ENCODE peak calls at places on chromosomes 5 and 9, in four cellular contexts. One of them, this sample, is unnamed.
A peak's percentile ranks its signal among the peaks of the same experiment; 100 is the strongest.

GRCh38 chr5:122099060-122099790 is 21.2 kb upstream of the LOX start:
- DNase-seq in GM12878: no peak
- DNase-seq in K562: peak; percentile 79
- DNase-seq in HepG2: no peak
- DNase-seq in this sample: no peak

GRCh38 chr9:95836072-95836471 is 39.4 kb upstream of the ERCC6L2 start:
- DNase-seq in GM12878: no peak
- DNase-seq in K562: no peak
- DNase-seq in HepG2: no peak
- DNase-seq in this sample: no peak

GRCh38 chr5:144433140-144433822 is 262.6 kb downstream of the KCTD16 start:
- DNase-seq in GM12878: no peak
- DNase-seq in K562: no peak
- DNase-seq in HepG2: no peak
- DNase-seq in this sample: no peak

GRCh38 chr5:175606409-175606808 is 51.5 kb upstream of the HRH2 start:
- DNase-seq in HepG2: no peak
- DNase-seq in GM12878: no peak
- DNase-seq in K562: no peak
- DNase-seq in this sample: no peak

GRCh38 chr5:150224483-150225027 is 34.7 kb downstream of the SLC6A7 start:
- DNase-seq in HepG2: no peak
- DNase-seq in K562: peak; percentile 63
- DNase-seq in GM12878: no peak
- DNase-seq in this sample: no peak

GRCh38 chr5:27571681-27572080 is 533.3 kb upstream of the CDH9 start:
- DNase-seq in K562: no peak
- DNase-seq in GM12878: no peak
- DNase-seq in HepG2: no peak
- DNase-seq in this sample: no peak

GRCh38 chr5:98454904-98455303 is 318.6 kb upstream of the RGMB start:
- DNase-seq in K562: no peak
- DNase-seq in GM12878: no peak
- DNase-seq in HepG2: no peak
- DNase-seq in this sample: no peak

GRCh38 chr9:111959960-111960359 is 63.3 kb downstream of the UGCG start:
- DNase-seq in GM12878: no peak
- DNase-seq in K562: no peak
- DNase-seq in HepG2: no peak
- DNase-seq in this sample: no peak

GRCh38 chr5:126794157-126794828 is 17.4 kb downstream of the LMNB1 start:
- DNase-seq in K562: no peak
- DNase-seq in GM12878: no peak
- DNase-seq in HepG2: no peak
- DNase-seq in this sample: no peak

GRCh38 chr9:110969971-110970381 is 68.3 kb downstream of the LPAR1 start:
- DNase-seq in GM12878: no peak
- DNase-seq in HepG2: peak; percentile 5
- DNase-seq in K562: no peak
- DNase-seq in this sample: no peak

GRCh38 chr5:150801117-150801927 is 22.8 kb downstream of the SMIM3 start:
- DNase-seq in K562: peak; percentile 72
- DNase-seq in HepG2: peak; percentile 62
- DNase-seq in GM12878: no peak
- DNase-seq in this sample: peak; percentile 66

GRCh38 chr9:86943223-86943870 is 4.0 kb downstream of the GAS1 start:
- DNase-seq in HepG2: peak; percentile 33
- DNase-seq in K562: no peak
- DNase-seq in GM12878: no peak
- DNase-seq in this sample: no peak

GRCh38 chr5:93800988-93801811 is 59.8 kb upstream of the POU5F2 start:
- DNase-seq in GM12878: peak; percentile 2
- DNase-seq in HepG2: peak; percentile 45
- DNase-seq in K562: peak; percentile 27
- DNase-seq in this sample: no peak

GRCh38 chr9:90296539-90296938 is 346.1 kb downstream of the DIRAS2 start:
- DNase-seq in K562: no peak
- DNase-seq in HepG2: no peak
- DNase-seq in GM12878: no peak
- DNase-seq in this sample: no peak

GRCh38 chr5:40791715-40792139 is 6.4 kb downstream of the PRKAA1 start:
- DNase-seq in GM12878: no peak
- DNase-seq in K562: peak; percentile 53
- DNase-seq in HepG2: peak; percentile 72
- DNase-seq in this sample: no peak

DNA sequence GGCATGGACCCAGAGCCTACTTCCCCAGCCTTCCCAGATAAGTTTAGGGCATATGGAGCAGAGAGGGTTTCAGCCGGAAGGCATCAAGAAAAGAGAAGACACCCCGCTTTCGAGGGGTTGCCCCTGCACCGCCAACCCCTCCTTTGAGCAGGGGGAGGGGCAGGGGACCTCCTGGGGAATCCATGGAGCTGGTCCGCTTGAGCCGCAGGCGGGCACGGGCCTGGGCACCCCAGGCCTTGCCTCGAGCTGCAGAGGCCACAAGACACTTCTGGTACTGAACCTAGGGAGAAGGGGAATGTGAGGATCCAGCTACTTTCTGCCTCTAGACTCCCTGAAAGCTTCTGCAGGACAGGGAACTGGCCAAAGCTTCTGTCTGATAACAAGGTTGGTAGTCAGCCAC is 1.3 kb upstream of the SRA1 start:
- DNase-seq in GM12878: no peak
- DNase-seq in K562: no peak
- DNase-seq in HepG2: no peak
- DNase-seq in this sample: no peak
- TF ChIP-seq SP1 in GM12878: no peak
- TF ChIP-seq SP1 in K562: no peak
- TF ChIP-seq SP1 in HepG2: no peak
- TF ChIP-seq SP1 in this sample: no peak

DNA sequence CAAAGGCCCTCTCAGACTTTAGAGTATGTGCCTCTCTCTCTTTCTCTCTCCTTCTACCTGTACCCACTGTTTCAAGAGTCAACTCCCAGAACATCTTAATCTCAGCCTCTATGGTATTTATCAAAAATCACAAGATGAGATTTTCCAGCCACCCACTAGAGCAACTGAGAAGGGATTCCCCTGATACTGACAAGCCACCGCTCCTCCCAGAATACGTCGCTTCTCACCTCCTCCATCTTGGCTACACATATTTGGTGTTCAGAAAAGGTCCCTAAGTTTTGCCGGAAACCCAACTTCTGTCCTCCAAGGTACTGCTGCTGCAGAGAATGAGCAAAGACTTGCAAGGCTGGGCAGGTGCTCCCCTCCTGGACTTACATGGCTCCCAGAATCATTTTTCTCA is 6.1 kb downstream of the GARIN3 start:
- DNase-seq in GM12878: no peak
- DNase-seq in K562: no peak
- DNase-seq in HepG2: no peak
- DNase-seq in this sample: no peak
- TF ChIP-seq FOXM1 in GM12878: no peak
- TF ChIP-seq FOXM1 in K562: no peak
- TF ChIP-seq FOXM1 in HepG2: no peak
- TF ChIP-seq FOXM1 in this sample: no peak

DNA sequence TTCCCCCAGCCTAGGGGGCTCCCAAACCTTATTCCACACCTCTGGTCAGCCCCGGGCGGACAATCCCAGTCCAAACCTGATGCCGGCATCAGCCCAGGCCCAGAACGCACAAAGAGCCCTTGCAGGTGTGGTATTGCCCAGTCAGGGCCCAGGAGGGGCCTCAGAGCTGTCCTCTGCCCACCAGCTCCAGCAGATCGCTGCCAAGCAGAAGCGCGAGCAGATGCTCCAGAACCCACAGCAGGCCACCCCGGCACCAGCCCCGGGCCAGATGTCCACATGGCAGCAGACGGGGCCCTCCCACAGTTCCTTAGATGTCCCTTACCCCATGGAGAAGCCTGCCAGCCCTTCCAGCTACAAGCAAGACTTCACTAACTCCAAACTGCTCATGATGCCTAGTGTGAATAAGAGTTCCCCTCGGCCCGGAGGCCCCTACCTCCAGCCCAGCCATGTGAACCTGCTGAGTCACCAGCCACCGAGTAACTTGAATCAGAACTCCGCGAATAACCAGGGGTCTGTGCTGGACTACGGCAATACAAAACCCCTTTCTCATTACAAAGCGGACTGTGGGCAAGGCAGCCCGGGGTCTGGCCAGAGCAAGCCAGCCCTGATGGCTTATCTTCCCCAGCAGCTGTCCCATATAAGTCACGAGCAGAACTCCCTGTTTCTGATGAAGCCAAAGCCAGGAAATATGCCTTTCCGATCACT is 27.6 kb upstream of the LTC4S start:
- DNase-seq in K562: peak; percentile 73
- DNase-seq in GM12878: no peak
- DNase-seq in HepG2: no peak
- DNase-seq in this sample: no peak
- TF ChIP-seq FOXK2 in K562: no peak
- TF ChIP-seq FOXK2 in GM12878: no peak
- TF ChIP-seq FOXK2 in HepG2: no peak
- TF ChIP-seq FOXK2 in this sample: no peak

GRCh38 chr9:134986957-134987356 is 69.2 kb upstream of the FCN1 start:
- DNase-seq in K562: no peak
- DNase-seq in GM12878: no peak
- DNase-seq in HepG2: no peak
- DNase-seq in this sample: no peak

GRCh38 chr9:134985451-134985850 is 67.7 kb upstream of the FCN1 start:
- DNase-seq in GM12878: no peak
- DNase-seq in K562: no peak
- DNase-seq in HepG2: no peak
- DNase-seq in this sample: no peak

GRCh38 chr9:134988706-134989105 is 71.0 kb upstream of the FCN1 start:
- DNase-seq in K562: no peak
- DNase-seq in GM12878: no peak
- DNase-seq in HepG2: no peak
- DNase-seq in this sample: no peak

GRCh38 chr9:134987906-134988700 is 70.4 kb upstream of the FCN1 start:
- DNase-seq in K562: no peak
- DNase-seq in GM12878: no peak
- DNase-seq in HepG2: no peak
- DNase-seq in this sample: no peak

DNA sequence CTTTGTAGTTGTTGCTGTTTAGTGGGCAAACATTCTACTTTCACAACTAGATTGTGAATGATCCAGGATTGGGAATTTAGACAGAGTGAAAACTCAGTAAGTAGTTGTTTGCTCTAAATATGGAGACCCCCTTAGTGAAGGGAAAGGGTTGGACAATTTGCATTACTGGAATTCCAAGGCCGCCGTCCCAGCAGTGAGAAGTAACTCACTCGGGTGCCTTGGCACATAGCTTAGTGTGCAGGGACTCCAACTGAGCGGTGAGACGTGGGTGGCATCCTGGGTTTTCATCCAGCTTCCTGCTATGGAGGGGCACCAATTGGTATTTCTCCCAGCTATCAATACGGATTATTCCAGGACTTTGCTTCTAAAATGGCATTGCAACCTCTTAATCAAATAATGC is 69.7 kb upstream of the FCN1 start:
- DNase-seq in K562: no peak
- DNase-seq in HepG2: no peak
- DNase-seq in GM12878: no peak
- DNase-seq in this sample: no peak
- TF ChIP-seq SP1 in K562: no peak
- TF ChIP-seq SP1 in HepG2: no peak
- TF ChIP-seq SP1 in GM12878: no peak
- TF ChIP-seq SP1 in this sample: no peak

GRCh38 chr9:24616858-24617257 is 71.2 kb upstream of the IZUMO3 start:
- DNase-seq in GM12878: no peak
- DNase-seq in HepG2: no peak
- DNase-seq in K562: no peak
- DNase-seq in this sample: no peak

DNA sequence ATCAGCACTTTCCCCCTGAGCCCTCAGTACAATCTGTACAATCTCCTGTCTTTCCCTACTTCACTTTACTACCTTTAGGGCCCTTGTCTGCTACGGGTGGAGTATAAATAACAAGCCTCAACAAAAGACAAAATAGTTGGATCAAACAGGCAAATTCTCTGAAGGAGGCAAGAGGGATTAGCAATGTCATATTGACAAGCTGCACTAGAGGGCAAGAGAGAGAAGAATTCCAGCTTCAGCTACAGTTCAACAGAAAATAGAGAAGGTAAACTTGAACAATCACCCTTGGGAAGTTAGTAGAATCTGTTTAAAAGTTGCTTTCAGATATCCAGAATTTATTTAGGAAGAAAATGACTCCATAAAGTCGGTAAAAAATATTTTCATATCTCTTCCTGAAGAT is 68.4 kb upstream of the IZUMO3 start:
- DNase-seq in HepG2: no peak
- DNase-seq in GM12878: no peak
- DNase-seq in K562: no peak
- DNase-seq in this sample: no peak
- TF ChIP-seq FOXM1 in HepG2: no peak
- TF ChIP-seq FOXM1 in GM12878: no peak
- TF ChIP-seq FOXM1 in K562: no peak
- TF ChIP-seq FOXM1 in this sample: no peak

GRCh38 chr9:130736834-130737233 is 43.3 kb downstream of the EXOSC2 start:
- DNase-seq in GM12878: no peak
- DNase-seq in HepG2: no peak
- DNase-seq in K562: peak; percentile 14
- DNase-seq in this sample: no peak
- TF ChIP-seq FOXK2 in GM12878: no peak
- TF ChIP-seq FOXK2 in HepG2: no peak
- TF ChIP-seq FOXK2 in K562: no peak
- TF ChIP-seq FOXK2 in this sample: no peak

GRCh38 chr5:167916261-167916660 is 375.2 kb upstream of the WWC1 start:
- DNase-seq in K562: no peak
- DNase-seq in HepG2: no peak
- DNase-seq in GM12878: no peak
- DNase-seq in this sample: no peak
- TF ChIP-seq SP1 in K562: no peak
- TF ChIP-seq SP1 in HepG2: no peak
- TF ChIP-seq SP1 in GM12878: no peak
- TF ChIP-seq SP1 in this sample: no peak

GRCh38 chr9:107137495-107138202 is 145.4 kb upstream of the RAD23B start:
- DNase-seq in GM12878: no peak
- DNase-seq in HepG2: peak; percentile 21
- DNase-seq in K562: peak; percentile 37
- DNase-seq in this sample: peak; percentile 59
- TF ChIP-seq FOXM1 in GM12878: no peak
- TF ChIP-seq FOXM1 in HepG2: no peak
- TF ChIP-seq FOXM1 in K562: no peak
- TF ChIP-seq FOXM1 in this sample: no peak

GRCh38 chr9:121739971-121740370 is 88.5 kb downstream of the DAB2IP start:
- DNase-seq in K562: no peak
- DNase-seq in HepG2: no peak
- DNase-seq in GM12878: no peak
- DNase-seq in this sample: no peak
- TF ChIP-seq FOXK2 in K562: no peak
- TF ChIP-seq FOXK2 in HepG2: no peak
- TF ChIP-seq FOXK2 in GM12878: no peak
- TF ChIP-seq FOXK2 in this sample: no peak

DNA sequence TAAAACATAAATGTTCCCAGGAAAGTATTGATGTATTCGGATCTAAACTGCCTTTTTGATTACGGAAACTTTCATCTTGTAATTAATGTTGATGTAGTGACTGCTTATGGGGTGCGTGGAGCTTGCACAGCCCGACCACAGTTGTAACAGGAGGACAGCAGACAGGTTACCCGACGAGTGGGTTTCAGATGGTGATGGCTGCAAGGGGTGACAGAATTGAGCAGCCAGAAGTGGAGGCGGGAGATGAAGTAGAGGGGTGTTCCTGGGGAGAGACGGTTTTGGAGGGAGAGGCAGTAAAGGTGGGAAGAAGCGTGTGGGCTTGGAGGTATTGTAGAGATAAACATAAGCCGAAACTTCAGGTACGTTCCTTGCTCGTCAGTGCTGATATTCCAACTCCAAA is 5.8 kb downstream of the CEP72 start:
- DNase-seq in HepG2: no peak
- DNase-seq in K562: no peak
- DNase-seq in GM12878: no peak
- DNase-seq in this sample: no peak
- TF ChIP-seq SP1 in HepG2: no peak
- TF ChIP-seq SP1 in K562: no peak
- TF ChIP-seq SP1 in GM12878: no peak
- TF ChIP-seq SP1 in this sample: no peak